ENCODE peak calls at places on chromosomes 4 and X, in four cellular contexts. M is HCT116, J is fibroblast of lung, X is IMR-90. O is an unnamed sample.
A peak's percentile ranks its signal among the peaks of the same experiment; 100 is the strongest.

GRCh38 chr4:89486673-89487072 is 179.1 kb upstream of the GPRIN3 start:
- DNase-seq in M (no peak), J (no peak), X (no peak), O (no peak)

GRCh38 chr4:133856736-133857355 is 344.7 kb downstream of the PABPC4L start:
- DNase-seq in M (no peak), J (peak; percentile 41), X (peak; percentile 42), O (no peak)

GRCh38 chr4:30537462-30537861 is 182.7 kb upstream of the PCDH7 start:
- DNase-seq in M (peak; percentile 76), J (peak; percentile 91), X (peak; percentile 80), O (no peak)

GRCh38 chr4:38667005-38667771 is 3.2 kb downstream of the KLF3 start:
- DNase-seq in M (peak; percentile 88), J (peak; percentile 99), X (peak; percentile 99), O (peak; percentile 93)

GRCh38 chr4:172127168-172127567 is 314.0 kb downstream of the GALNTL6 start:
- DNase-seq in M (no peak), J (no peak), X (no peak), O (no peak)

GRCh38 chr4:82394896-82395295 is 21.1 kb upstream of the HNRNPD start:
- DNase-seq in M (no peak), J (no peak), X (no peak), O (no peak)

GRCh38 chr4:180521181-180521580 is 1722.0 kb upstream of the TENM3 start:
- DNase-seq in M (no peak), J (peak; percentile 76), X (peak; percentile 33), O (no peak)

GRCh38 chr4:11436673-11437072 is 8.0 kb upstream of the HS3ST1 start:
- DNase-seq in M (no peak), J (no peak), X (no peak), O (no peak)

GRCh38 chrX:95076449-95076848 is 1402.4 kb downstream of the FAM133A start:
- DNase-seq in M (no peak), J (peak; percentile 37), X (peak; percentile 10), O (no peak)

GRCh38 chrX:9560219-9560618 is 95.4 kb downstream of the TBL1X start:
- DNase-seq in M (no peak), J (no peak), X (no peak), O (no peak)

GRCh38 chrX:119693032-119693995 is at the start of gene SEPTIN6:
- DNase-seq in M (peak; percentile 51), J (peak; percentile 72), X (peak; percentile 52), O (peak; percentile 79)

GRCh38 chr4:153564630-153565525 is 98.7 kb downstream of the TMEM131L start:
- DNase-seq in M (no peak), J (peak; percentile 57), X (peak; percentile 60), O (no peak)

GRCh38 chrX:16870095-16870860 is at the start of gene RBBP7:
- DNase-seq in M (peak; percentile 67), J (peak; percentile 88), X (peak; percentile 89), O (peak; percentile 99)

GRCh38 chrX:103691059-103691458 is 4.6 kb upstream of the MORF4L2 start:
- DNase-seq in M (no peak), J (no peak), X (no peak), O (no peak)

GRCh38 chrX:16743604-16744325 is 24.4 kb downstream of the SYAP1 start:
- DNase-seq in M (no peak), J (peak; percentile 90), X (peak; percentile 92), O (peak; percentile 76)

GRCh38 chr4:169768385-169768784 is 10.6 kb upstream of the HPF1 start:
- DNase-seq in M (no peak), J (no peak), X (no peak), O (no peak)

GRCh38 chrX:48498374-48498809 is 10.4 kb upstream of the PORCN start:
- DNase-seq in M (no peak), J (peak; percentile 90), X (peak; percentile 74), O (peak; percentile 90)

GRCh38 chr4:91936301-91936700 is 367.5 kb upstream of the GRID2 start:
- DNase-seq in M (no peak), J (peak; percentile 48), X (peak; percentile 6), O (no peak)

GRCh38 chrX:40154229-40154852 is 56.6 kb upstream of the BCOR start:
- DNase-seq in M (no peak), J (no peak), X (no peak), O (peak; percentile 97)

GRCh38 chr4:10703146-10703545 is 18.6 kb upstream of the CLNK start:
- DNase-seq in M (no peak), J (peak; percentile 57), X (peak; percentile 76), O (no peak)

GRCh38 chr4:143616771-143617170 is 83.7 kb downstream of the FREM3 start:
- DNase-seq in M (no peak), J (peak; percentile 95), X (no peak), O (peak; percentile 63)

GRCh38 chr4:48269861-48270515 is 350 bp upstream of the TEC start:
- DNase-seq in M (peak; percentile 88), J (peak; percentile 72), X (peak; percentile 51), O (peak; percentile 97)

GRCh38 chr4:61273237-61273636 is 73.1 kb downstream of the ADGRL3 start:
- DNase-seq in M (no peak), J (no peak), X (peak; percentile 1), O (no peak)

GRCh38 chrX:129599499-129599898 is 55.3 kb downstream of the APLN start:
- DNase-seq in M (no peak), J (no peak), X (no peak), O (no peak)

GRCh38 chr4:6225469-6225868 is 25.1 kb upstream of the JAKMIP1 start:
- DNase-seq in M (no peak), J (peak; percentile 9), X (peak; percentile 12), O (no peak)

GRCh38 chr4:167622481-167623240 is 388.4 kb upstream of the SPOCK3 start:
- DNase-seq in M (peak; percentile 46), J (peak; percentile 20), X (peak; percentile 19), O (peak; percentile 64)

GRCh38 chr4:15778742-15779231 is 659 bp downstream of the CD38 start:
- DNase-seq in M (no peak), J (peak; percentile 44), X (no peak), O (peak; percentile 69)

GRCh38 chr4:140100771-140101170 is 53.2 kb downstream of the MAML3 start:
- DNase-seq in M (no peak), J (peak; percentile 56), X (peak; percentile 33), O (no peak)

GRCh38 chr4:33512397-33512796 is 2731.9 kb downstream of the ARAP2 start:
- DNase-seq in M (no peak), J (no peak), X (no peak), O (no peak)
- H2AFZ ChIP-seq in M (no peak overlapping the region), J (no peak overlapping the region), X (no peak overlapping the region), O (no peak overlapping the region)

DNA sequence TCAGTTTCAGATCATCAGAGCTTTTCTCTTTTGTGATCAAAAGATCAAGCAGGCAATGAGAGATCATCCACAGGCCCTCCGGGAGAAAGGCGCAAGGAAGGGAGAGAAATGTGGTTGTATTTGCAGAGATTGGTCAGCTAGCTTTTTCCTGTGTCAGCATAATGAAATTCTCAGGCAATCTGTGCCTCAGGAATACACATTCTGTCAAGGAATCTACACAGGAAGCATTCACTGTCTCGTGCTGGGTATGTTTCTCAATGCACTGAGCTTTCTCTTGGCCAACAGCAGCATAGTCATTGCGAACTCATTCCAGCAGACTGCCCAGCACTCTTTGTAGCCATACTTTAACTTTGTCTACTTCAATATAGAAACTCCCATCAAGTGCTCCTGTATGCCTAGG is 413.7 kb downstream of the PPP3CA start:
- DNase-seq in M (no peak), J (peak; percentile 3), X (peak; percentile 11), O (no peak)
- H3K4me2 ChIP-seq in M (no peak overlapping the region), J (peak overlapping the region; percentile 67), X (peak overlapping the region; percentile 63), O (peak overlapping the region; percentile 67)

DNA sequence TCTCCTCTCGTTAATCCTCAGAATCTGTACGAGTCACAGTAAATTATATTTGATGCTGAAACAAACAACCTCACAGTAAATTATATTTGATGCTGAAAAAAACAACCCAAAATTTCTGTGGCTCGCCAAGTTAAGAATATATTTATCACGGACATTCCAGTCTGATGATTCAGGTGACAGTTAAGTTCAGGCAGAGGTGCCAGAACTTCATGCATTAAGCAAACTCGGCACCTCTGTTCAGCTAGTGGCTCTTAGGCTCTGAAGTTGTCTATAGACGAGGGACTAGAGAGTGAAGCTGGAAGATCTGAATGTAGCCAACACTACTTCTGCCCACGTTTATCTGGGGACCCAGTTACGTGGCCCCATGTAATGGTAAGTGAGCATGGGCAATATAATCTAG is 132.2 kb upstream of the AGA start:
- DNase-seq in M (no peak), J (peak; percentile 85), X (no peak), O (no peak)
- H2AFZ ChIP-seq in M (peak overlapping the region; percentile 97), J (no peak overlapping the region), X (no peak overlapping the region), O (no peak overlapping the region)

DNA sequence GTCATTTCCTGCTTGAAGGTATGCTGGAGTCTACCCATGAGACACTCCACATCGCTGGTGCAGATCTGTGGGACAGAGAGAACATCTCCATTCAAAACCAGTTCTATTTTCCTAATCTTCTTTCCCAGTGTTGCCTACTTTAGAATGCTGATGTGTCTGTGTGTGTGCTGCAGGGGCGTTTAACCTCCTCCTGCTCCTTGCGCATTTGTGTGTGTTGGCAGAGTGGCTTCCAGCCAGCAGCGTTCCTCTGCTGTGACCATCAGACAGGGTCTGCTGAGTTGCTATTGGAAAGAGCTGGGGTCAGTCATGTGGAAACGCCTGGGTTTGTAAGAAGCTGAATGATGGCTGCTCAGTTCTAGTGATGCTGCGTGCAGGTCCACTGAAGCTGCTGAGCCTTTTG is 223.6 kb downstream of the RBMX2 start:
- DNase-seq in M (no peak), J (peak; percentile 61), X (no peak), O (no peak)
- H3K4me2 ChIP-seq in M (no peak overlapping the region), J (no peak overlapping the region), X (no peak overlapping the region), O (no peak overlapping the region)

GRCh38 chr4:87865960-87866598 is 33.3 kb downstream of the MEPE start:
- DNase-seq in M (no peak), J (peak; percentile 72), X (peak; percentile 28), O (no peak)
- H2AFZ ChIP-seq in M (no peak overlapping the region), J (no peak overlapping the region), X (no peak overlapping the region), O (peak overlapping the region; percentile 78)

GRCh38 chrX:13762015-13762414 is 27.5 kb downstream of the OFD1 start:
- DNase-seq in M (no peak), J (no peak), X (no peak), O (peak; percentile 47)

GRCh38 chrX:13764765-13765164 is 30.2 kb downstream of the OFD1 start:
- DNase-seq in M (no peak), J (peak; percentile 8), X (no peak), O (peak; percentile 72)

GRCh38 chrX:13764284-13764683 is 29.7 kb downstream of the OFD1 start:
- DNase-seq in M (no peak), J (no peak), X (no peak), O (no peak)

GRCh38 chrX:13761606-13762005 is 27.1 kb downstream of the OFD1 start:
- DNase-seq in M (no peak), J (no peak), X (peak; percentile 46), O (peak; percentile 2)

GRCh38 chrX:13763489-13763888 is 28.9 kb downstream of the OFD1 start:
- DNase-seq in M (no peak), J (no peak), X (no peak), O (no peak)
- H3K4me2 ChIP-seq in M (no peak overlapping the region), J (no peak overlapping the region), X (no peak overlapping the region), O (no peak overlapping the region)

GRCh38 chr4:70059149-70059548 is 8.9 kb downstream of the HTN1 start:
- DNase-seq in M (no peak), J (no peak), X (no peak), O (no peak)
- H2AFZ ChIP-seq in M (no peak overlapping the region), J (no peak overlapping the region), X (no peak overlapping the region), O (no peak overlapping the region)

GRCh38 chrX:135740683-135741149 is 27.3 kb downstream of the CT45A3 start:
- DNase-seq in M (peak; percentile 6), J (no peak), X (no peak), O (peak; percentile 37)
- H3K4me2 ChIP-seq in M (peak overlapping the region; percentile 43), J (no peak overlapping the region), X (no peak overlapping the region), O (no peak overlapping the region)

GRCh38 chr4:3713346-3713745 is 52.8 kb upstream of the ADRA2C start:
- DNase-seq in M (no peak), J (no peak), X (no peak), O (no peak)
- H2AFZ ChIP-seq in M (no peak overlapping the region), J (no peak overlapping the region), X (no peak overlapping the region), O (no peak overlapping the region)

O was measured in osteoblast.